ENCODE peak calls at places on chromosome X, in eight cellular contexts. One of them, this sample, is unnamed. For H3K4me1, the result is how much of the 10 kb centered on the place peaks cover.

GRCh38 chrX:136659174-136659573 is 11.2 kb downstream of the CD40LG start:
- DNase-seq in Peyer's patch: no peak
- DNase-seq in adrenal gland: no peak
- DNase-seq in spleen: no peak
- DNase-seq in MM.1S: no peak
- DNase-seq in PC-3: no peak
- DNase-seq in kidney: no peak
- DNase-seq in CD8-positive, alpha-beta T cell: no peak
- DNase-seq in this sample: no peak

GRCh38 chrX:14027031-14027430 is 2.7 kb downstream of the GEMIN8 start:
- DNase-seq in kidney: no peak
- DNase-seq in adrenal gland: peak
- DNase-seq in PC-3: peak
- DNase-seq in Peyer's patch: no peak
- DNase-seq in MM.1S: no peak
- DNase-seq in spleen: no peak
- DNase-seq in CD8-positive, alpha-beta T cell: no peak
- DNase-seq in this sample: peak

GRCh38 chrX:109793191-109793590 is 60.1 kb upstream of the ACSL4 start:
- DNase-seq in MM.1S: no peak
- DNase-seq in spleen: no peak
- DNase-seq in kidney: no peak
- DNase-seq in PC-3: peak
- DNase-seq in adrenal gland: no peak
- DNase-seq in Peyer's patch: no peak
- DNase-seq in CD8-positive, alpha-beta T cell: no peak
- DNase-seq in this sample: no peak

GRCh38 chrX:149830192-149830873 is 48.6 kb downstream of the MAGEA9 start:
- DNase-seq in kidney: no peak
- DNase-seq in PC-3: no peak
- DNase-seq in Peyer's patch: no peak
- DNase-seq in spleen: no peak
- DNase-seq in CD8-positive, alpha-beta T cell: peak
- DNase-seq in MM.1S: no peak
- DNase-seq in adrenal gland: peak
- DNase-seq in this sample: no peak

GRCh38 chrX:77446029-77446585 is 1.1 kb upstream of the FGF16 start:
- DNase-seq in kidney: peak
- DNase-seq in adrenal gland: no peak
- DNase-seq in MM.1S: peak
- DNase-seq in CD8-positive, alpha-beta T cell: no peak
- DNase-seq in spleen: no peak
- DNase-seq in Peyer's patch: no peak
- DNase-seq in PC-3: no peak
- DNase-seq in this sample: no peak

GRCh38 chrX:74465424-74465823 is 44.1 kb downstream of the SLC16A2 start:
- DNase-seq in MM.1S: no peak
- DNase-seq in kidney: no peak
- DNase-seq in adrenal gland: no peak
- DNase-seq in PC-3: no peak
- DNase-seq in spleen: no peak
- DNase-seq in CD8-positive, alpha-beta T cell: no peak
- DNase-seq in Peyer's patch: no peak
- DNase-seq in this sample: no peak

GRCh38 chrX:9542765-9543119 is 77.9 kb downstream of the TBL1X start:
- DNase-seq in Peyer's patch: no peak
- DNase-seq in MM.1S: no peak
- DNase-seq in spleen: no peak
- DNase-seq in PC-3: no peak
- DNase-seq in adrenal gland: no peak
- DNase-seq in CD8-positive, alpha-beta T cell: no peak
- DNase-seq in kidney: no peak
- DNase-seq in this sample: no peak

GRCh38 chrX:45497290-45497689 is 296.6 kb upstream of the DIPK2B start:
- DNase-seq in PC-3: no peak
- DNase-seq in MM.1S: no peak
- DNase-seq in Peyer's patch: no peak
- DNase-seq in CD8-positive, alpha-beta T cell: no peak
- DNase-seq in adrenal gland: no peak
- DNase-seq in kidney: no peak
- DNase-seq in spleen: no peak
- DNase-seq in this sample: no peak

GRCh38 chrX:127207326-127207725 is 387.8 kb downstream of the PRR32 start:
- DNase-seq in spleen: no peak
- DNase-seq in PC-3: no peak
- DNase-seq in kidney: no peak
- DNase-seq in Peyer's patch: no peak
- DNase-seq in adrenal gland: no peak
- DNase-seq in MM.1S: no peak
- DNase-seq in CD8-positive, alpha-beta T cell: no peak
- DNase-seq in this sample: no peak

GRCh38 chrX:123155327-123155726 is 28.8 kb upstream of the GRIA3 start:
- DNase-seq in PC-3: peak
- DNase-seq in CD8-positive, alpha-beta T cell: no peak
- DNase-seq in MM.1S: no peak
- DNase-seq in Peyer's patch: no peak
- DNase-seq in kidney: no peak
- DNase-seq in adrenal gland: no peak
- DNase-seq in spleen: no peak
- DNase-seq in this sample: no peak

GRCh38 chrX:54808109-54808604 is 612 bp downstream of the MAGED2 start:
- DNase-seq in PC-3: no peak
- DNase-seq in MM.1S: peak
- DNase-seq in adrenal gland: peak
- DNase-seq in spleen: peak
- DNase-seq in Peyer's patch: peak
- DNase-seq in kidney: peak
- DNase-seq in CD8-positive, alpha-beta T cell: peak
- DNase-seq in this sample: peak

GRCh38 chrX:143648705-143649104 is 12.8 kb upstream of the SLITRK4 start:
- DNase-seq in CD8-positive, alpha-beta T cell: no peak
- DNase-seq in Peyer's patch: no peak
- DNase-seq in adrenal gland: peak
- DNase-seq in kidney: no peak
- DNase-seq in PC-3: peak
- DNase-seq in spleen: no peak
- DNase-seq in MM.1S: peak
- DNase-seq in this sample: no peak

GRCh38 chrX:97290199-97290598 is 406.5 kb downstream of the RPA4 start:
- DNase-seq in CD8-positive, alpha-beta T cell: no peak
- DNase-seq in kidney: no peak
- DNase-seq in spleen: no peak
- DNase-seq in adrenal gland: no peak
- DNase-seq in Peyer's patch: no peak
- DNase-seq in PC-3: no peak
- DNase-seq in MM.1S: no peak
- DNase-seq in this sample: no peak

DNA sequence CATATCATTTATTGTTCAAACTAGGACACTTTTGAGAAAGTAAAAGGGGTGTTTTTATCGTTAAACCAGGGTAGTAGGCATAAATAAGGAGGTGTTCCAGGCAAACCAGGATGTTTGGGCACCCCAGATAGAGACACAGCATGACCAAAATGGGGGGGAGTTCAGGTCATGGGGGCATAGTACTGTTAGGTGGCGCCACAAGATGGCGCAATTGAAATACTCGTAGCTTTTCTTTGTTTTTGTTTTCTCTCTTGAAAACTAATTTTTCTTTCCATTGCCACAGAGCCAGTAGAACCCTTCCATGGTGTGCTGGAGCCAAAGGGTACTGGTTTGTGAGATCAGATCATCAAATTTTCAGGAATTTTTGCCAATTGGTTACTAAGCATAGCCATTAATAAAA is 283.4 kb downstream of the BCOR start:
- DNase-seq in adrenal gland: peak
- DNase-seq in kidney: no peak
- DNase-seq in CD8-positive, alpha-beta T cell: peak
- DNase-seq in MM.1S: peak
- DNase-seq in Peyer's patch: peak
- DNase-seq in PC-3: peak
- DNase-seq in spleen: peak
- DNase-seq in this sample: peak
- H3K27ac ChIP-seq in adrenal gland: peak
- H3K27ac ChIP-seq in kidney: no peak
- H3K27ac ChIP-seq in CD8-positive, alpha-beta T cell: no peak
- H3K27ac ChIP-seq in MM.1S: no peak
- H3K27ac ChIP-seq in Peyer's patch: no peak
- H3K27ac ChIP-seq in PC-3: peak
- H3K27ac ChIP-seq in spleen: peak
- H3K27ac ChIP-seq in this sample: peak

DNA sequence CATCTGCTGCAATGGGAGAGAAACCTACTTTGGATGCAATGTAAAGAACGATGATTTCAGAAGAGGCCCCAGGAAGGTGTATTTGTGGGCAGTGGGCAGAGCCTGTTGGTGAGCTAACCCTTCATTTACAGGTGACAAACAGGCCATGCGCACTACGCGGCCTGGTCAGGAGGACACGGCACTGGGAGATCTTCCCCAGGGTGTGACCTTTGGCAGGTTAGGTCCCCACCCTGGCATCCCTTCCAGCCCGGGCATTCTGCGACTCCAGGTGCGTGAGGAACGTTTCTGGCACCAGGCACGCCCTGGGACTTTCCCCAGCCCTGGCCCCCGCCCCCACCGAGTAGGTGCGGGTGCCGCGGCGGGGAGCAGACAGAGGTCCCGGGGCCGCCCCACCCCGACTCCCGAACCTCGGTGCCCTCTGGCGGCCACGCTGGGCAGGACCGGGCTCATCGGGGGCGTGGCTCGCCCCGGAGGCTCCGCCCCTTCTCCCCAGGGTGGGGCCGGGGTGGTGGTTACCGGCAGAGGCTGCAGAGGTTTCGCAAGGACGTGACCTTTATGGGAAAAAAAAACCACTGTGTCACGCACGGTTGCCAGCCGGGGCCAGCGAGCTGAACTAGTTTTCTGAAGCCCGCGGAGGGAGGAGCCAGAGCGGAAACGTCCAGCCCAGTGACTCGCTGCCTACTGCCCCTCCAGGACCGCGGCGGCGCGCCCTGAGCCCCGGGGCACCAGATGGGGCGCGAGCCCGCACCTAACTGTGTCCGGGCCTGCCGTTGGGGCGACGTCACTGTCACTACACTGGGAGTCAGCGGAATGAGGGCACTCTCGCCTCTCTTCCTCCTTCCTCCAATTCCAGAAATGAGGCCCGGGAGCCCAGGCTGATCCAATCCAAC is 5.0 kb upstream of the NYX start:
- DNase-seq in kidney: peak
- DNase-seq in Peyer's patch: peak
- DNase-seq in CD8-positive, alpha-beta T cell: peak
- DNase-seq in spleen: peak
- DNase-seq in MM.1S: peak
- DNase-seq in PC-3: peak
- DNase-seq in adrenal gland: peak
- DNase-seq in this sample: peak
- H3K4me1 ChIP-seq in kidney: under half
- H3K4me1 ChIP-seq in Peyer's patch: under half
- H3K4me1 ChIP-seq in CD8-positive, alpha-beta T cell: under half
- H3K4me1 ChIP-seq in spleen: under half
- H3K4me1 ChIP-seq in MM.1S: under half
- H3K4me1 ChIP-seq in PC-3: under half
- H3K4me1 ChIP-seq in adrenal gland: under half
- H3K4me1 ChIP-seq in this sample: under half

DNA sequence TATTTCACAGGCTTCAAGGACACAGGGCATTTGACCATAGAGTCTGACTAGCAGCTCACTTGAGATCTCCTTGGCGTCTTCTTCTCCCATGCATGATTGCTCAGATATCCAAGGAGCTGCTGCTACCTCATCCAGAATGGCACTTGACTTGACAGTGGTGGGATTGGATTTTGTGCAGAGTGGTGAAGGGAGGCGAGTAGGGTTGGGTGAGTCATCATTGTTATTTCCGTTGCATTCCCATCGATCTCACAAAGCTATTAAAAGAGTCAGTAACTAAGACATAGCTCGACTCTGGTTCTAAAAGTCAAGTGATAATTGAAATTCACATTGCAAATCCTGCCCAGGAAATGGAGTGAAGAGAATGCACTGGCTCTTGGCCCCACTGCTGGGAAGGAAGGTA is 27.7 kb downstream of the NHSL2 start:
- DNase-seq in adrenal gland: no peak
- DNase-seq in spleen: no peak
- DNase-seq in CD8-positive, alpha-beta T cell: no peak
- DNase-seq in kidney: no peak
- DNase-seq in PC-3: no peak
- DNase-seq in Peyer's patch: no peak
- DNase-seq in MM.1S: no peak
- DNase-seq in this sample: no peak
- TF ChIP-seq CTCF in adrenal gland: no peak
- TF ChIP-seq CTCF in spleen: no peak
- TF ChIP-seq CTCF in CD8-positive, alpha-beta T cell: no peak
- TF ChIP-seq CTCF in kidney: no peak
- TF ChIP-seq CTCF in PC-3: no peak
- TF ChIP-seq CTCF in Peyer's patch: no peak
- TF ChIP-seq CTCF in MM.1S: no peak
- TF ChIP-seq CTCF in this sample: no peak

DNA sequence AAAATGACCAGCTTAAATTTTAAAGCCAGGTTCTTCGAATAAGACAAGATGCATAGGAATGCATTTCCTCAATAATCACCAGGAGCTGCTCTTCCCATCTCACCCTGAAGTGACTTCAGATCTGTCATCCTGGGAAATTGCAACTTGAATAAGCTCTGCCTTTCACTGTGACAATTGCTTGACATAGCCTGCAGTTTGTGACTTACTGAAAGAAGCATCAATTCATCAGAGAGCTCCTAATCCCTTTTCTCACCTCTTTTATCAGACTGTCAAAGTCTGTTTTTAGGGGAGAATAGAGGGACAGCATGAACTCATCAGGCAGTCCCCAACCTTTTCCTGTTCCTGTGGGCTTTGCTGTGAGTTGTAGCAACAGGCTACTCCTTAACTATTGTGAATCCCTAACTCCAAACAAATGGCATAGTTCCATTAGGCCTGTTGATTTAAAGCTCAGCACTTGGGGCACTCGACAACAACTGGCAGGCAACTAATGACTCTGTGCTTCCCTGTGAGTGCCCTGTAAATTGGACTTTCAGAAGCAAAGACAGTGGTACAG is 64.8 kb downstream of the DOCK11 start:
- DNase-seq in spleen: no peak
- DNase-seq in adrenal gland: no peak
- DNase-seq in kidney: no peak
- DNase-seq in Peyer's patch: no peak
- DNase-seq in CD8-positive, alpha-beta T cell: no peak
- DNase-seq in PC-3: no peak
- DNase-seq in MM.1S: no peak
- DNase-seq in this sample: no peak
- H3K27ac ChIP-seq in spleen: no peak
- H3K27ac ChIP-seq in adrenal gland: no peak
- H3K27ac ChIP-seq in kidney: no peak
- H3K27ac ChIP-seq in Peyer's patch: no peak
- H3K27ac ChIP-seq in CD8-positive, alpha-beta T cell: no peak
- H3K27ac ChIP-seq in PC-3: no peak
- H3K27ac ChIP-seq in MM.1S: no peak
- H3K27ac ChIP-seq in this sample: no peak

This sample was measured in psoas muscle.